ENCODE peak calls at places on chromosomes 7 and 10, in ten cellular contexts. M, Y, R, J, H, U, I, P, L and V are unnamed samples.

GRCh38 chr7:54719974-54720373 is 39.0 kb downstream of the SEC61G start:
- DNase-seq in M (no peak), Y (no peak), R (no peak), J (no peak), H (no peak), U (no peak), I (no peak), P (peak), L (no peak), V (no peak)

GRCh38 chr10:49592726-49593563 is 17.2 kb upstream of the SLC18A3 start:
- DNase-seq in M (peak), Y (no peak), R (peak), J (peak), H (peak), U (peak), I (peak), P (peak), L (no peak), V (peak)

GRCh38 chr7:100583132-100584045 is 2.5 kb downstream of the LRCH4 start:
- DNase-seq in M (peak), Y (peak), R (peak), J (peak), H (no peak), U (no peak), I (peak), P (no peak), L (no peak), V (no peak)

GRCh38 chr7:18667466-18667865 is 171.9 kb downstream of the HDAC9 start:
- DNase-seq in M (no peak), Y (no peak), R (no peak), J (peak), H (peak), U (no peak), I (no peak), P (peak), L (no peak), V (no peak)

GRCh38 chr10:84265378-84265777 is 20.5 kb downstream of the RGR start:
- DNase-seq in M (peak), Y (no peak), R (no peak), J (no peak), H (no peak), U (no peak), I (no peak), P (no peak), L (no peak), V (no peak)

GRCh38 chr10:17547026-17547425 is 70.1 kb downstream of the HACD1 start:
- DNase-seq in M (no peak), Y (no peak), R (no peak), J (peak), H (no peak), U (no peak), I (no peak), P (no peak), L (no peak), V (no peak)

GRCh38 chr10:91127341-91128082 is 93.0 kb upstream of the PCGF5 start:
- DNase-seq in M (no peak), Y (no peak), R (no peak), J (peak), H (no peak), U (no peak), I (no peak), P (no peak), L (no peak), V (no peak)

GRCh38 chr7:364536-364935 is 74.6 kb downstream of the FOXL3 start:
- DNase-seq in M (no peak), Y (no peak), R (no peak), J (no peak), H (no peak), U (no peak), I (peak), P (no peak), L (no peak), V (no peak)

GRCh38 chr7:41861642-41862041 is 158.8 kb upstream of the INHBA start:
- DNase-seq in M (no peak), Y (no peak), R (no peak), J (no peak), H (no peak), U (no peak), I (no peak), P (no peak), L (no peak), V (no peak)

GRCh38 chr10:26212511-26212910 is 4.1 kb upstream of the GAD2 start:
- DNase-seq in M (peak), Y (no peak), R (no peak), J (no peak), H (no peak), U (no peak), I (no peak), P (no peak), L (no peak), V (no peak)

GRCh38 chr10:26214538-26215461 is 1.8 kb upstream of the GAD2 start:
- DNase-seq in M (peak), Y (no peak), R (no peak), J (no peak), H (no peak), U (no peak), I (no peak), P (no peak), L (no peak), V (no peak)

GRCh38 chr10:26214004-26214403 is 2.6 kb upstream of the GAD2 start:
- DNase-seq in M (peak), Y (no peak), R (no peak), J (no peak), H (no peak), U (no peak), I (no peak), P (no peak), L (no peak), V (no peak)

GRCh38 chr10:26213157-26213780 is 3.3 kb upstream of the GAD2 start:
- DNase-seq in M (peak), Y (no peak), R (no peak), J (no peak), H (no peak), U (no peak), I (no peak), P (no peak), L (no peak), V (no peak)

DNA sequence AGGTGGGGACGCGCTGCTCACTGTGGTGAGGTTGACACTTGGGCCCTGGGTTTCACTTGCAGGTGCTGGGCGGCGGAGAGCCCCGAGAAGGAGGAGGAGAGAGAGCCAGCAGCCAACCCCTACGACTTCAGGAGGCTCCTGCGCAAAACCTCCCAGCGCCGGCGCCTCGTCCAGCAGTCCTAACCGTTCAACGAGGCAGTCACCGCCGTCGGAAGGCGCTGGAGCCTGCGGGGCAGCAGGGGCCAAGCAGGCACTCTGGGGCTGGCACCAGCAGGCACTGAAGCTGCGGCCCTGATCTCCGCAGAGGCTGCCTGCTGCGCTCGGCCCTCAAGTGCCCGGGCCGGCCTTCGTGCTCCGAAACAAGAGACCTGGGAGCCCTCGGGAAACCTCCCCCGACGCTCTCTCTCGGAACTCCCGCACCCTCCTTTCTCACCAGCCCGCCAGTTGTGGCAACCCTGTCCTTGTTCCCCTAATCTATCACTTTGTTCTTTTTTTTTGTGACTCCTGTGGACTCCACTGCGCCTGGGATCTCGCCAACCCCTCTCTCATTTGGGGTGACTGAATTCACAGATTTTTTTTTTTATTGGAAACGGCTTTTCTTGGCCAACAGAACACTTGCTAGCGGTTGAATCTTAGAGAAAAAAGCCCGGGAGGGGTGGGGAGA is 4.7 kb upstream of the GAD2 start:
- DNase-seq in M (peak), Y (no peak), R (no peak), J (no peak), H (no peak), U (no peak), I (no peak), P (no peak), L (no peak), V (no peak)
- H3K27ac ChIP-seq in M (no peak), Y (no peak), R (no peak), J (no peak), H (no peak), U (no peak), I (no peak), P (no peak), L (no peak), V (no peak)

DNA sequence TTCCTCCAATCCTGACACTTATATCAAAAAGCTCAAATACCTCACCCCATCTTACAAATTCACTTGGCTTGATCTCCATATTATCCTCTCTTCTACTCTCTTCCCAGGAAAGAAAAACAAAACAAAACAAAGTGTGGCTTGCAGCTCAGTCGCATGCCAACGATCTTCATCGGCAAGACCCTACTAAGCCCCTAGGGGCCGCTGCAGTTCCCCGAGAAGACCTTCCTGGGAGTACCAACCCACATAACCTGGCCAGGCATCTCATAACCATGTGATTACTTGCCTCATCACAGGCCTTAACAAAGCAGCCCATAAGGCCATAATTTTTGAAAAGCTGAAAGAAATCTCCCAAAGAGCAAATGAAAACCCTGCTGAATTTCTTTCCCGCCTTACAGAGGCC is 103.7 kb downstream of the ZNF92 start:
- DNase-seq in M (peak), Y (no peak), R (no peak), J (peak), H (no peak), U (no peak), I (no peak), P (no peak), L (no peak), V (no peak)
- H3K4me3 ChIP-seq in M (no peak), Y (no peak), R (no peak), J (no peak), H (no peak), U (no peak), I (no peak), P (no peak), L (no peak), V (no peak)

DNA sequence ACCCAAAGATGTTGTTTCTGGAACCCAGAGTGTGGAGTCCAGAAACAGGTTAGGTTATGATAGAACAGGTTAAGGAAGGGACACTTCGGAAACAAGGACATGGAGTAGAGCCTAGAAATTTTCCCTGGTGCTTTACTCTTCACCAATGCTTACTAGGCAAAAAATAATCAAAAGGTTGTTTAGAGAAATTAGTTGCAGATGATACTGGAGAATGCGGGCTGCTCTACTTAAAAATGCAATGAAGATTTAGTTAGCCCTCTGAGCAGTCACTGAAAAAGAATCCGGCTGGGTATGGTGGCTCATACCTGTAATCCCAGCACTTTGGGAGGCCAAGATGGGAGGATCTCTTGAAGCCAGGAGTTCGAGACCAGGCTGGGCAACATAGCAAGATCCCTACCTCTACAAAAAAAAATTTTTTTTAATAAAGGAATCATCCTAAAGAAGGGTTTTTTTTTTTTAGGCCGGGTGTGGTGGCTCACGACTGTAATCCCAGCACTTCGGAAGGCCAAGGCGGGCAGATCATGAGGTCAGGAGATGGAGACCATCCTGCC is 3.3 kb upstream of the UBE2H start:
- DNase-seq in M (no peak), Y (peak), R (no peak), J (no peak), H (no peak), U (no peak), I (no peak), P (no peak), L (no peak), V (no peak)
- H3K27ac ChIP-seq in M (no peak), Y (no peak), R (no peak), J (no peak), H (peak), U (no peak), I (no peak), P (peak), L (no peak), V (no peak)

DNA sequence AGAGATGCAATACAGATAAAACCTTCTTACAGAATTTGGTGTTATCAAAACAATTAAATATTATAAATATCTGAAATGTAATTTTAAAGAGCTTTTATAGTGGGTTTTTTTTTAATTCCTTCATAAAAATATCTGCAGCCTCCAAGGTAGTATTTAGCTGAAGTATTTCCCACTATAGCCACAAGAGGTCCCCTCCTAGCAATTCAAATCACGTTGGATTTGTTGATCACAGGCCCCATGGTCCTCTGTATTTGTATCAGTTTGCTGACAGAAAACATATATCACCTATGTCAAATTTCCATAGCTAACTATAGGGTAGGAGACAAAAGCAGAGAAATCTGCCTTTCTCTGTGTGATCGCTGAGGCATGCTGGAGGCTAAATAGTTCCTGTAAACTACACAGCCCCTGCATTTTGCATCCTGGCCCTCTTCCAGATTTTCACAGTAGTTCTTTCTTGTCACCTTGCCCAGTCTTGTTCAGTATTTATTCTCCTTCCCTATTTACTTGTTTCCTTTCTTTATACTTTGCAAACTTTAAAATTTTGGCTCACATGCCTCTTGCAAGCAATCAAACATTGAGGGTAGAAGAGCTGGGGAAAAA is 1.8 kb upstream of the CTNNA3 start:
- DNase-seq in M (no peak), Y (no peak), R (no peak), J (peak), H (peak), U (no peak), I (peak), P (peak), L (no peak), V (no peak)
- H3K4me3 ChIP-seq in M (no peak), Y (no peak), R (no peak), J (no peak), H (no peak), U (no peak), I (no peak), P (no peak), L (no peak), V (no peak)

GRCh38 chr10:119524720-119525070 is 17.8 kb downstream of the RGS10 start:
- DNase-seq in M (no peak), Y (no peak), R (no peak), J (no peak), H (no peak), U (no peak), I (no peak), P (no peak), L (no peak), V (no peak)

GRCh38 chr10:119526606-119527592 is 15.6 kb downstream of the RGS10 start:
- DNase-seq in M (peak), Y (peak), R (no peak), J (no peak), H (no peak), U (no peak), I (no peak), P (no peak), L (no peak), V (no peak)

GRCh38 chr10:119523916-119524719 is 18.4 kb downstream of the RGS10 start:
- DNase-seq in M (no peak), Y (no peak), R (no peak), J (no peak), H (no peak), U (no peak), I (no peak), P (no peak), L (no peak), V (no peak)

GRCh38 chr10:119526149-119526548 is 16.4 kb downstream of the RGS10 start:
- DNase-seq in M (no peak), Y (no peak), R (no peak), J (no peak), H (no peak), U (no peak), I (no peak), P (no peak), L (no peak), V (no peak)

GRCh38 chr10:119525116-119525515 is 17.4 kb downstream of the RGS10 start:
- DNase-seq in M (no peak), Y (peak), R (no peak), J (no peak), H (no peak), U (no peak), I (no peak), P (no peak), L (no peak), V (no peak)
- H3K27ac ChIP-seq in M (no peak), Y (no peak), R (no peak), J (no peak), H (no peak), U (no peak), I (no peak), P (no peak), L (no peak), V (no peak)

GRCh38 chr7:155214328-155214986 is 83.2 kb upstream of the INSIG1 start:
- DNase-seq in M (no peak), Y (peak), R (no peak), J (no peak), H (no peak), U (no peak), I (peak), P (peak), L (no peak), V (peak)
- H3K4me3 ChIP-seq in M (no peak), Y (peak), R (no peak), J (no peak), H (peak), U (no peak), I (no peak), P (peak), L (no peak), V (peak)

GRCh38 chr10:59382831-59383295 is 20.5 kb upstream of the FAM13C start:
- DNase-seq in M (no peak), Y (no peak), R (no peak), J (peak), H (peak), U (no peak), I (no peak), P (no peak), L (peak), V (no peak)
- H3K27ac ChIP-seq in M (no peak), Y (peak), R (no peak), J (no peak), H (peak), U (peak), I (no peak), P (no peak), L (peak), V (no peak)

GRCh38 chr10:110268931-110269640 is 35.6 kb downstream of the SMNDC1 start:
- DNase-seq in M (no peak), Y (no peak), R (no peak), J (peak), H (no peak), U (no peak), I (peak), P (no peak), L (no peak), V (no peak)

GRCh38 chr10:110267246-110267645 is 37.5 kb downstream of the SMNDC1 start:
- DNase-seq in M (no peak), Y (no peak), R (no peak), J (no peak), H (no peak), U (no peak), I (no peak), P (no peak), L (no peak), V (no peak)

GRCh38 chr10:110268442-110268841 is 36.3 kb downstream of the SMNDC1 start:
- DNase-seq in M (no peak), Y (no peak), R (no peak), J (peak), H (no peak), U (no peak), I (peak), P (no peak), L (no peak), V (peak)

GRCh38 chr10:110273474-110273873 is 31.2 kb downstream of the SMNDC1 start:
- DNase-seq in M (no peak), Y (peak), R (peak), J (peak), H (peak), U (peak), I (peak), P (peak), L (peak), V (peak)

GRCh38 chr10:110269641-110270318 is 34.9 kb downstream of the SMNDC1 start:
- DNase-seq in M (no peak), Y (peak), R (no peak), J (peak), H (no peak), U (no peak), I (peak), P (no peak), L (no peak), V (no peak)
- H3K4me3 ChIP-seq in M (no peak), Y (peak), R (no peak), J (no peak), H (no peak), U (peak), I (peak), P (no peak), L (no peak), V (peak)